ENCODE peak calls at places on chromosomes 4 and X, in four cellular contexts. M is activated T-helper 2 cell treated with anti-CD3 and anti-CD28 coated beads, Interferon-gamma antibody, Interleukin-2, Interleukin-4, amounts not matched to agents 10 μg/mL and 5 μg/mL and 100 μg/mL, durations not matched to agents 14 hours and 24 hours and 36 hours; I is transverse colon; T is lung microvascular endothelial cell. G is an unnamed sample.

GRCh38 chr4:150181536-150181935 is 103.3 kb downstream of the DCLK2 start:
- DNase-seq in T (peak), I (no peak), M (no peak), G (no peak)

GRCh38 chr4:76527666-76528065 is 92.6 kb downstream of the SHROOM3 start:
- DNase-seq in I (no peak), T (no peak), M (no peak), G (no peak)

GRCh38 chr4:78845469-78845868 is 69.3 kb downstream of the BMP2K start:
- DNase-seq in I (no peak), M (no peak), T (no peak), G (no peak)

GRCh38 chr4:2364654-2365053 is 53.8 kb downstream of the ZFYVE28 start:
- DNase-seq in T (peak), M (no peak), I (peak), G (peak)

GRCh38 chr4:74504212-74504611 is 59.3 kb downstream of the AREG start:
- DNase-seq in T (peak), I (no peak), M (no peak), G (no peak)

GRCh38 chrX:475926-476723 is 89.4 kb upstream of the PPP2R3B start:
- DNase-seq in T (no peak), I (no peak), M (no peak), G (no peak)

GRCh38 chrX:154519389-154519788 is 3.4 kb upstream of the FAM3A start:
- DNase-seq in M (no peak), I (no peak), T (no peak), G (no peak)

GRCh38 chr4:11446156-11446811 is 17.6 kb upstream of the HS3ST1 start:
- DNase-seq in I (no peak), T (peak), M (no peak), G (no peak)

GRCh38 chrX:78092296-78092695 is 11.8 kb upstream of the PGK1 start:
- DNase-seq in M (no peak), T (peak), I (no peak), G (no peak)

GRCh38 chrX:93874554-93874953 is 200.5 kb downstream of the FAM133A start:
- DNase-seq in M (no peak), T (peak), I (no peak), G (peak)

GRCh38 chrX:20664774-20665173 is 398.1 kb upstream of the RPS6KA3 start:
- DNase-seq in T (no peak), M (no peak), I (no peak), G (no peak)

GRCh38 chr4:145217339-145217738 is 37.0 kb upstream of the OTUD4 start:
- DNase-seq in I (no peak), M (no peak), T (peak), G (no peak)

GRCh38 chr4:32778938-32779337 is 2058.8 kb downstream of the PCDH7 start:
- DNase-seq in I (no peak), M (no peak), T (no peak), G (no peak)

GRCh38 chrX:729583-730409 is 99.2 kb downstream of the SHOX start:
- DNase-seq in M (no peak), T (no peak), I (no peak), G (no peak)

GRCh38 chrX:115968436-115969252 is 201.9 kb upstream of the AGTR2 start:
- DNase-seq in M (no peak), T (no peak), I (peak), G (peak)

GRCh38 chr4:158020734-158021346 is 152.0 kb downstream of the GASK1B start:
- DNase-seq in I (no peak), T (peak), M (no peak), G (no peak)

GRCh38 chr4:115365185-115365584 is 251.8 kb upstream of the NDST4 start:
- DNase-seq in M (no peak), T (no peak), I (no peak), G (no peak)

GRCh38 chr4:117417856-117418255 is 332.5 kb upstream of the TRAM1L1 start:
- DNase-seq in M (no peak), I (no peak), T (no peak), G (no peak)

GRCh38 chr4:56414135-56414675 is 21.2 kb downstream of the PPAT start:
- DNase-seq in M (no peak), I (no peak), T (no peak), G (no peak)

GRCh38 chrX:130975947-130976346 is 72.9 kb upstream of the ENOX2 start:
- DNase-seq in I (peak), M (no peak), T (peak), G (peak)

GRCh38 chr4:85603437-85604336 is 128.7 kb downstream of the ARHGAP24 start:
- DNase-seq in I (no peak), T (peak), M (no peak), G (no peak)